ENCODE peak calls at places on chromosomes 7 and 10, in eight cellular contexts. D, S, A, V, K, Q, L and J are unnamed samples.

GRCh38 chr10:131802991-131803390 is 97.8 kb upstream of the PPP2R2D start:
- DNase-seq in D (no peak), S (no peak), A (peak), V (no peak), K (no peak), Q (no peak), L (no peak), J (no peak)

GRCh38 chr7:102912742-102913141 is at the start of gene LRRC17:
- DNase-seq in D (no peak), S (no peak), A (no peak), V (peak), K (peak), Q (no peak), L (no peak), J (no peak)

GRCh38 chr7:7770228-7770627 is 51.8 kb upstream of the RPA3 start:
- DNase-seq in D (no peak), S (no peak), A (no peak), V (peak), K (peak), Q (no peak), L (no peak), J (no peak)

GRCh38 chr10:122468923-122469781 is 7.8 kb downstream of the HTRA1 start:
- DNase-seq in D (no peak), S (peak), A (no peak), V (peak), K (peak), Q (peak), L (no peak), J (no peak)

GRCh38 chr7:17422966-17423365 is 124.5 kb downstream of the AHR start:
- DNase-seq in D (no peak), S (no peak), A (no peak), V (peak), K (peak), Q (no peak), L (no peak), J (no peak)

GRCh38 chr10:19432000-19432399 is 383.4 kb downstream of the MALRD1 start:
- DNase-seq in D (no peak), S (no peak), A (no peak), V (no peak), K (no peak), Q (peak), L (no peak), J (no peak)

GRCh38 chr10:58457761-58458616 is 54.7 kb upstream of the BICC1 start:
- DNase-seq in D (no peak), S (peak), A (no peak), V (peak), K (peak), Q (peak), L (no peak), J (no peak)

GRCh38 chr7:21611129-21611528 is 68.3 kb downstream of the DNAH11 start:
- DNase-seq in D (no peak), S (no peak), A (no peak), V (no peak), K (no peak), Q (no peak), L (no peak), J (no peak)

GRCh38 chr7:55488804-55489340 is 83.4 kb downstream of the VOPP1 start:
- DNase-seq in D (no peak), S (no peak), A (no peak), V (no peak), K (no peak), Q (no peak), L (no peak), J (no peak)

GRCh38 chr10:46250898-46251856 is 35.6 kb upstream of the ANTXRL start:
- DNase-seq in D (no peak), S (no peak), A (no peak), V (no peak), K (no peak), Q (no peak), L (no peak), J (no peak)

GRCh38 chr10:61662794-61663259 is at the start of gene CABCOCO1:
- DNase-seq in D (no peak), S (no peak), A (peak), V (peak), K (peak), Q (peak), L (no peak), J (no peak)

GRCh38 chr7:116552616-116553015 is 27.8 kb downstream of the CAV1 start:
- DNase-seq in D (no peak), S (no peak), A (no peak), V (peak), K (peak), Q (peak), L (no peak), J (no peak)

GRCh38 chr10:80924063-80924952 is 386.6 kb downstream of the SH2D4B start:
- DNase-seq in D (peak), S (no peak), A (no peak), V (peak), K (peak), Q (peak), L (no peak), J (no peak)

GRCh38 chr7:55548295-55548731 is 24.0 kb downstream of the VOPP1 start:
- DNase-seq in D (peak), S (no peak), A (no peak), V (no peak), K (no peak), Q (no peak), L (peak), J (peak)

GRCh38 chr10:110443239-110444008 is 54.3 kb upstream of the DUSP5 start:
- DNase-seq in D (no peak), S (no peak), A (peak), V (no peak), K (no peak), Q (no peak), L (no peak), J (no peak)

GRCh38 chr10:33157108-33157507 is 177.4 kb downstream of the NRP1 start:
- DNase-seq in D (no peak), S (no peak), A (no peak), V (peak), K (peak), Q (peak), L (no peak), J (no peak)

GRCh38 chr10:121469797-121470606 is 128.2 kb downstream of the FGFR2 start:
- DNase-seq in D (no peak), S (no peak), A (no peak), V (no peak), K (no peak), Q (no peak), L (no peak), J (no peak)

GRCh38 chr7:76206633-76207032 is 4.9 kb downstream of the SRRM3 start:
- DNase-seq in D (no peak), S (no peak), A (no peak), V (peak), K (peak), Q (no peak), L (no peak), J (no peak)

GRCh38 chr10:30199376-30200018 is 140.1 kb upstream of the JCAD start:
- DNase-seq in D (no peak), S (no peak), A (no peak), V (no peak), K (no peak), Q (peak), L (no peak), J (no peak)

GRCh38 chr7:128155100-128155763 is 85.8 kb upstream of the LEP start:
- DNase-seq in D (no peak), S (no peak), A (no peak), V (no peak), K (no peak), Q (no peak), L (no peak), J (no peak)

GRCh38 chr10:3452234-3452633 is 279.7 kb upstream of the PITRM1 start:
- DNase-seq in D (no peak), S (peak), A (no peak), V (peak), K (peak), Q (peak), L (no peak), J (no peak)

GRCh38 chr7:4845740-4846142 is 16.1 kb downstream of the PAPOLB start:
- DNase-seq in D (no peak), S (no peak), A (peak), V (peak), K (no peak), Q (no peak), L (no peak), J (no peak)

GRCh38 chr7:16985621-16986020 is 103.8 kb upstream of the AGR3 start:
- DNase-seq in D (no peak), S (no peak), A (no peak), V (no peak), K (no peak), Q (peak), L (no peak), J (no peak)

GRCh38 chr7:104859754-104860426 is 154.1 kb upstream of the KMT2E start:
- DNase-seq in D (no peak), S (no peak), A (no peak), V (peak), K (no peak), Q (no peak), L (no peak), J (no peak)

GRCh38 chr10:24153016-24153415 is 55.9 kb upstream of the KIAA1217 start:
- DNase-seq in D (no peak), S (no peak), A (no peak), V (peak), K (peak), Q (no peak), L (no peak), J (no peak)

GRCh38 chr10:44033008-44033407 is 351.9 kb downstream of the CXCL12 start:
- DNase-seq in D (no peak), S (peak), A (no peak), V (peak), K (peak), Q (no peak), L (no peak), J (no peak)

GRCh38 chr7:55476071-55476803 is 96.1 kb downstream of the VOPP1 start:
- DNase-seq in D (no peak), S (peak), A (no peak), V (peak), K (peak), Q (no peak), L (no peak), J (no peak)

GRCh38 chr7:33471636-33472242 is 342.4 kb downstream of the BBS9 start:
- DNase-seq in D (no peak), S (no peak), A (no peak), V (no peak), K (no peak), Q (no peak), L (peak), J (no peak)

GRCh38 chr7:29606287-29606721 is 42.7 kb downstream of the PRR15 start:
- DNase-seq in D (no peak), S (no peak), A (no peak), V (peak), K (peak), Q (peak), L (no peak), J (no peak)

GRCh38 chr10:64091889-64092288 is 570.7 kb downstream of the REEP3 start:
- DNase-seq in D (no peak), S (no peak), A (no peak), V (peak), K (no peak), Q (peak), L (no peak), J (no peak)

GRCh38 chr7:79217468-79217867 is 236.0 kb downstream of the MAGI2 start:
- DNase-seq in D (no peak), S (no peak), A (no peak), V (peak), K (peak), Q (peak), L (no peak), J (no peak)

GRCh38 chr10:124532788-124533187 is 71.2 kb downstream of the LHPP start:
- DNase-seq in D (no peak), S (no peak), A (no peak), V (no peak), K (no peak), Q (no peak), L (no peak), J (no peak)

GRCh38 chr10:124530816-124531215 is 69.2 kb downstream of the LHPP start:
- DNase-seq in D (no peak), S (no peak), A (no peak), V (no peak), K (no peak), Q (no peak), L (no peak), J (no peak)

GRCh38 chr10:124533266-124533665 is 71.6 kb downstream of the LHPP start:
- DNase-seq in D (no peak), S (no peak), A (no peak), V (no peak), K (no peak), Q (no peak), L (no peak), J (no peak)

GRCh38 chr10:124530215-124530665 is 68.6 kb downstream of the LHPP start:
- DNase-seq in D (peak), S (peak), A (peak), V (peak), K (peak), Q (peak), L (peak), J (peak)

GRCh38 chr10:124532106-124532641 is 70.6 kb downstream of the LHPP start:
- DNase-seq in D (peak), S (no peak), A (no peak), V (peak), K (no peak), Q (peak), L (peak), J (no peak)
- TF ChIP-seq CTCF in D (peak), S (peak), A (peak), V (peak), K (peak), Q (peak), L (peak), J (no peak)

GRCh38 chr10:21034241-21034640 is 137.1 kb upstream of the NEBL start:
- DNase-seq in D (no peak), S (no peak), A (no peak), V (no peak), K (no peak), Q (no peak), L (no peak), J (no peak)
- TF ChIP-seq CTCF in D (no peak), S (no peak), A (no peak), V (no peak), K (no peak), Q (no peak), L (no peak), J (no peak)

GRCh38 chr7:140509789-140510188 is 30.5 kb upstream of the MKRN1 start:
- DNase-seq in D (no peak), S (no peak), A (no peak), V (no peak), K (no peak), Q (peak), L (no peak), J (no peak)

GRCh38 chr7:140512317-140513000 is 33.2 kb upstream of the MKRN1 start:
- DNase-seq in D (no peak), S (no peak), A (peak), V (peak), K (no peak), Q (peak), L (no peak), J (no peak)

GRCh38 chr7:140501941-140502340 is 22.6 kb upstream of the MKRN1 start:
- DNase-seq in D (no peak), S (no peak), A (no peak), V (no peak), K (no peak), Q (no peak), L (no peak), J (no peak)

GRCh38 chr7:140506788-140507464 is 27.6 kb upstream of the MKRN1 start:
- DNase-seq in D (no peak), S (peak), A (no peak), V (peak), K (peak), Q (peak), L (no peak), J (no peak)
- TF ChIP-seq CTCF in D (no peak), S (peak), A (no peak), V (peak), K (peak), Q (peak), L (no peak), J (no peak)

GRCh38 chr7:31633454-31633853 is 53.6 kb upstream of the PPP1R17 start:
- DNase-seq in D (no peak), S (no peak), A (no peak), V (no peak), K (no peak), Q (no peak), L (no peak), J (no peak)

DNA sequence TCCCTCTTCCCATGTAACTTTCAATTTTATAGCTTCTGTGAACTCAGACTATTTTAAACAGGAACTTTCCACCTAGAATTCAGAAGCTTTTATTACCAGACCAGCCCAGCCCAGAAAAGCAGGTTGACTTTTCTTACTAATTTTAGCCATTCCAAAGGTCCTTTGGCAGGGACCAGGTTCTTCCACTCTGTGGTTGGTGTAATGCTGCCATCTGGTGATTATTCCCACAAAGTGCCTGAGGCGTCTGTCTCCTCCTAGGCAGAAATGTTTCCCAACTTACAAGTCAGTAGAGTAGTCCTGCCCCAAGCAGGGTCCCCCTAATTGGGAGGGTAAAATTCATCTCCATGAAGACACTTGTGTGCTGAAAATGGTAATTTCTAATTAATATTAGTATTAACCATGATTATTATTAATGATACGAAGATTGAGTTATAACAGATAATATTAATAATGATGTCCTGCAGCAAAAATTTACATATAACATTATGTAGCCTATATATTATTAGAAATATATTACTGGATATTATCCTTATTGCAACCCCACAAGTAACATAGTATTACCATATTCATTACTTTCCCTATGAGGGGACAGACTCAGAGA is 53.0 kb upstream of the PPP1R17 start:
- DNase-seq in D (peak), S (peak), A (no peak), V (peak), K (peak), Q (peak), L (peak), J (peak)
- TF ChIP-seq CTCF in D (no peak), S (peak), A (peak), V (peak), K (peak), Q (peak), L (peak), J (peak)

GRCh38 chr7:100411101-100411500 is 17.4 kb downstream of the ZCWPW1 start:
- DNase-seq in D (no peak), S (no peak), A (no peak), V (no peak), K (no peak), Q (no peak), L (no peak), J (no peak)

GRCh38 chr7:100401811-100402210 is 26.7 kb downstream of the ZCWPW1 start:
- DNase-seq in D (no peak), S (no peak), A (no peak), V (no peak), K (no peak), Q (no peak), L (no peak), J (no peak)

GRCh38 chr7:100402241-100402640 is 26.3 kb downstream of the ZCWPW1 start:
- DNase-seq in D (no peak), S (no peak), A (no peak), V (no peak), K (no peak), Q (no peak), L (no peak), J (no peak)

GRCh38 chr7:100406767-100407166 is 21.7 kb downstream of the ZCWPW1 start:
- DNase-seq in D (no peak), S (no peak), A (no peak), V (peak), K (peak), Q (peak), L (no peak), J (no peak)

DNA sequence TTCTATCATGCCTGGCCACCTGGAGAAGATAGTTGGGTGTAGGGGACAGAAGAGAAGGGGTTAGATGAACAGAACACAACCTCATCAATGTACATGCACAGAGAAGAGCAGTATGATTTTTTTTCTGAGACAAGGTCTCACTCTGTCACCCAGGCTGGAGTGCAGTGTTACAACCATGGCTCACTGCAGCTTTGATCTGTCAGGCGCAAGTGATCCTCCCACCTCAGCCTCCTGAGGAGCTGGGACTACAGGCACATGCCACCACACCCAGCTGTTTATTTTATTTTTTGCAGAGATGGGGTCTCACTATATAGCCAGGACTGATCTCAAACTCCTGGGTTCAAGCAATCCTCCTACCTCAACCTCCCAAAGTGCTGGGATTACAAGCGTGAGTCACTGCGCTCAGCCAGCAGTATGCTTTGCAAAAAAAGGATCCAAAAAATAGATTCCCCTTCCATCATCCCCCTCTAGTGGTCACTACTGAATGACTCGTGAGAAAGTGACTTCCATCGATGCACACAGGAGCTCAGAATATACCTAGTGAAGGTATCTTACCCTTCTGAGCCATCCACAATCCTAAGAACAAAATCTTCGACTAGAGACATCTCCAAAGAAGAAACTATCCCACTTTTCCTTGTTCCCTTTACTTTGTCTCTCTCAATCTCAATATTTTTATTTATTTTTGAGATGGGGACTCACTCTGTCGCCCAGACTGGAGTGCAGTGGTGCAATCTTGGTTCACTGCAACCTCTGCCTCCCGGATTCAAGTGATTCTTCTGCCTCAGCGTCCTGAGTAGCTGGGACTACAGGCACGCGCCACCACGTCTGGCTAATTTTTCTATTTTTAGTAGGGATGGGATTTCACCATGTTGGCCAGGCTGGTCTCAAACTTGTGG is 21.0 kb downstream of the ZCWPW1 start:
- DNase-seq in D (peak), S (no peak), A (no peak), V (peak), K (peak), Q (peak), L (peak), J (peak)
- TF ChIP-seq CTCF in D (peak), S (peak), A (peak), V (peak), K (peak), Q (peak), L (peak), J (peak)

GRCh38 chr7:43729214-43729923 is at the start of gene COA1:
- DNase-seq in D (peak), S (peak), A (peak), V (peak), K (peak), Q (peak), L (peak), J (peak)
- TF ChIP-seq CTCF in D (no peak), S (no peak), A (no peak), V (peak), K (peak), Q (peak), L (no peak), J (no peak)